ENCODE peak calls at places on chromosomes 3 and 15, in ten cellular contexts. Z is stimulated activated CD8-positive, alpha-beta memory T cell treated with anti-CD3 and anti-CD28 coated beads, Interleukin-12 subunit alpha, Interleukin-12 subunit beta, amount 100 ng/mL, for 4 hours; L is uterus; E is lung microvascular endothelial cell; T is AG09309; G is NCI-H345; F is ELR; S is fibroblast of mammary gland; C is RKO; P is GM06990. D is an unnamed sample.

GRCh38 chr15:31200735-31201151 is 99.2 kb upstream of the TRPM1 start:
- DNase-seq in F (peak; percentile 54), G (no peak), T (no peak), Z (peak; percentile 34), E (peak; percentile 78), P (peak; percentile 64), C (no peak), L (peak; percentile 63), S (peak; percentile 52), D (peak; percentile 47)

GRCh38 chr3:101898752-101899169 is 49.4 kb downstream of the NFKBIZ start:
- DNase-seq in C (no peak), P (peak; percentile 83), L (no peak), T (no peak), E (no peak), G (no peak), F (no peak), S (no peak), Z (no peak), D (no peak)

GRCh38 chr15:89680282-89680873 is 1.2 kb upstream of the PLIN1 start:
- DNase-seq in T (peak; percentile 37), S (peak; percentile 95), G (no peak), P (no peak), C (no peak), E (no peak), L (peak; percentile 74), Z (no peak), F (no peak), D (no peak)

GRCh38 chr3:4523710-4524422 is 30.7 kb downstream of the ITPR1 start:
- DNase-seq in L (no peak), G (no peak), P (no peak), S (no peak), E (no peak), C (no peak), Z (no peak), F (no peak), T (no peak), D (no peak)

GRCh38 chr15:101178414-101178813 is 73.4 kb downstream of the CHSY1 start:
- DNase-seq in E (no peak), T (no peak), Z (no peak), C (no peak), L (no peak), G (no peak), P (no peak), F (no peak), S (no peak), D (no peak)

GRCh38 chr15:48046813-48047483 is 73.8 kb upstream of the SLC24A5 start:
- DNase-seq in F (no peak), G (peak; percentile 20), S (no peak), P (no peak), C (no peak), T (no peak), L (no peak), E (no peak), Z (no peak), D (no peak)

GRCh38 chr3:73667889-73668288 is 43.1 kb upstream of the PDZRN3 start:
- DNase-seq in E (no peak), G (no peak), P (no peak), Z (no peak), T (no peak), S (no peak), C (no peak), F (no peak), L (no peak), D (no peak)

GRCh38 chr3:72678892-72679291 is 169.4 kb downstream of the SHQ1 start:
- DNase-seq in C (no peak), F (peak; percentile 46), G (no peak), P (no peak), E (no peak), S (no peak), L (no peak), T (no peak), Z (no peak), D (no peak)

GRCh38 chr3:42043116-42043796 is 47.9 kb upstream of the TRAK1 start:
- DNase-seq in F (peak; percentile 53), T (no peak), P (no peak), C (no peak), E (peak; percentile 97), G (peak; percentile 53), S (peak; percentile 81), Z (no peak), L (no peak), D (peak; percentile 33)

GRCh38 chr15:33468740-33469139 is 158.0 kb downstream of the RYR3 start:
- DNase-seq in Z (no peak), T (no peak), S (no peak), F (no peak), E (no peak), G (no peak), C (no peak), P (no peak), L (no peak), D (no peak)

GRCh38 chr3:181629029-181629428 is 82.7 kb upstream of the SOX2 start:
- DNase-seq in C (peak; percentile 87), Z (no peak), F (peak; percentile 36), G (no peak), E (peak; percentile 85), L (no peak), T (no peak), S (peak; percentile 68), P (no peak), D (no peak)

GRCh38 chr3:16297991-16298885 is 33.2 kb downstream of the OXNAD1 start:
- DNase-seq in C (no peak), Z (no peak), F (no peak), S (no peak), L (no peak), P (no peak), E (no peak), G (no peak), T (no peak), D (no peak)

GRCh38 chr3:128563439-128563838 is 70.4 kb upstream of the GATA2 start:
- DNase-seq in Z (no peak), F (no peak), C (no peak), S (no peak), P (no peak), T (no peak), L (no peak), E (no peak), G (no peak), D (no peak)

GRCh38 chr3:49004352-49005297 is 2.6 kb upstream of the WDR6 start:
- DNase-seq in C (no peak), T (no peak), G (peak; percentile 40), L (no peak), E (no peak), Z (no peak), P (no peak), F (no peak), S (no peak), D (no peak)

GRCh38 chr3:187242435-187242834 is 45.1 kb downstream of the RTP1 start:
- DNase-seq in L (no peak), C (no peak), T (no peak), G (no peak), E (no peak), Z (no peak), P (no peak), F (no peak), S (no peak), D (no peak)

GRCh38 chr3:138803006-138803653 is 31.6 kb downstream of the PIK3CB start:
- DNase-seq in E (no peak), P (no peak), C (no peak), T (no peak), F (no peak), Z (no peak), L (no peak), G (no peak), S (no peak), D (no peak)

GRCh38 chr3:184022323-184022722 is 4.6 kb upstream of the ABCC5 start:
- DNase-seq in G (no peak), C (no peak), Z (no peak), T (no peak), L (no peak), E (peak; percentile 80), S (no peak), P (no peak), F (no peak), D (no peak)

GRCh38 chr15:65329991-65330735 is 25.7 kb downstream of the RNU5B-1 start:
- DNase-seq in E (no peak), G (no peak), L (no peak), C (no peak), S (no peak), T (no peak), F (no peak), P (no peak), Z (no peak), D (no peak)

GRCh38 chr15:85125056-85125661 is 143.5 kb downstream of the PDE8A start:
- DNase-seq in S (peak; percentile 44), E (peak; percentile 39), G (no peak), L (no peak), P (no peak), T (no peak), Z (no peak), F (peak; percentile 71), C (peak; percentile 47), D (peak; percentile 47)

GRCh38 chr3:133572158-133573053 is 1.1 kb upstream of the CDV3 start:
- DNase-seq in S (peak; percentile 66), E (peak; percentile 71), P (peak; percentile 70), F (peak; percentile 78), Z (no peak), L (no peak), T (no peak), G (no peak), C (peak; percentile 42), D (peak; percentile 49)

GRCh38 chr3:134846943-134847342 is 51.9 kb downstream of the EPHB1 start:
- DNase-seq in L (no peak), P (no peak), C (peak; percentile 73), Z (no peak), F (peak; percentile 98), G (no peak), T (peak; percentile 67), S (peak; percentile 92), E (peak; percentile 70), D (peak; percentile 96)

GRCh38 chr15:22930782-22931484 is 49.2 kb downstream of the CYFIP1 start:
- DNase-seq in T (no peak), S (peak; percentile 73), L (no peak), F (no peak), C (peak; percentile 14), Z (no peak), G (no peak), P (no peak), E (no peak), D (no peak)

GRCh38 chr3:71537211-71537611 is 46.3 kb downstream of the FOXP1 start:
- DNase-seq in L (peak; percentile 69), P (no peak), Z (no peak), S (peak; percentile 98), C (no peak), G (no peak), F (peak; percentile 92), E (peak; percentile 95), T (peak; percentile 80), D (peak; percentile 94)

GRCh38 chr15:60389261-60390077 is 8.3 kb downstream of the ANXA2 start:
- DNase-seq in Z (no peak), F (no peak), C (no peak), P (peak; percentile 27), E (no peak), S (no peak), T (no peak), G (no peak), L (no peak), D (no peak)

GRCh38 chr3:58351920-58352319 is 19.2 kb downstream of the PXK start:
- DNase-seq in T (no peak), P (no peak), Z (no peak), S (no peak), F (no peak), L (no peak), G (peak; percentile 2), C (no peak), E (no peak), D (no peak)

GRCh38 chr15:76184640-76185020 is 124.8 kb downstream of the TMEM266 start:
- DNase-seq in C (no peak), F (no peak), T (no peak), L (no peak), Z (no peak), E (no peak), S (no peak), G (no peak), P (no peak), D (no peak)

GRCh38 chr3:127994011-127994410 is 58.2 kb upstream of the SEC61A1 start:
- DNase-seq in C (no peak), P (no peak), S (no peak), L (no peak), E (no peak), T (no peak), Z (no peak), G (no peak), F (no peak), D (no peak)

GRCh38 chr3:10888523-10889081 is 72.6 kb downstream of the SLC6A11 start:
- DNase-seq in G (no peak), S (no peak), C (no peak), E (no peak), Z (no peak), L (no peak), P (no peak), T (no peak), F (no peak), D (no peak)